ENCODE peak calls at places on chromosomes 16 and 17, in ten cellular contexts. One of them, this sample, is unnamed.

GRCh38 chr17:68011199-68011665 is 15.0 kb upstream of the C17orf58 start:
- DNase-seq in pancreas: peak
- DNase-seq in lung: peak
- DNase-seq in thyroid gland: peak
- DNase-seq in heart right ventricle: peak
- DNase-seq in uterus: peak
- DNase-seq in transverse colon: peak
- DNase-seq in left ventricle myocardium inferior: peak
- DNase-seq in colonic mucosa: peak
- DNase-seq in naive thymus-derived CD4-positive, alpha-beta T cell: peak
- DNase-seq in this sample: peak

GRCh38 chr17:42378597-42379594 is 9.3 kb downstream of the STAT3 start:
- DNase-seq in heart right ventricle: no peak
- DNase-seq in left ventricle myocardium inferior: no peak
- DNase-seq in colonic mucosa: no peak
- DNase-seq in uterus: no peak
- DNase-seq in pancreas: no peak
- DNase-seq in lung: no peak
- DNase-seq in transverse colon: peak
- DNase-seq in thyroid gland: no peak
- DNase-seq in naive thymus-derived CD4-positive, alpha-beta T cell: no peak
- DNase-seq in this sample: no peak

GRCh38 chr16:56042416-56042815 is 148.9 kb upstream of the GNAO1 start:
- DNase-seq in pancreas: no peak
- DNase-seq in colonic mucosa: no peak
- DNase-seq in thyroid gland: no peak
- DNase-seq in lung: no peak
- DNase-seq in left ventricle myocardium inferior: no peak
- DNase-seq in naive thymus-derived CD4-positive, alpha-beta T cell: no peak
- DNase-seq in transverse colon: no peak
- DNase-seq in uterus: no peak
- DNase-seq in heart right ventricle: no peak
- DNase-seq in this sample: no peak

GRCh38 chr17:44045493-44045892 is 21.0 kb downstream of the LSM12 start:
- DNase-seq in colonic mucosa: no peak
- DNase-seq in transverse colon: no peak
- DNase-seq in left ventricle myocardium inferior: no peak
- DNase-seq in naive thymus-derived CD4-positive, alpha-beta T cell: no peak
- DNase-seq in lung: no peak
- DNase-seq in heart right ventricle: no peak
- DNase-seq in thyroid gland: no peak
- DNase-seq in uterus: no peak
- DNase-seq in pancreas: no peak
- DNase-seq in this sample: no peak

GRCh38 chr17:54839022-54839806 is 61.4 kb upstream of the TOM1L1 start:
- DNase-seq in thyroid gland: no peak
- DNase-seq in left ventricle myocardium inferior: no peak
- DNase-seq in heart right ventricle: no peak
- DNase-seq in uterus: no peak
- DNase-seq in colonic mucosa: no peak
- DNase-seq in lung: no peak
- DNase-seq in naive thymus-derived CD4-positive, alpha-beta T cell: no peak
- DNase-seq in transverse colon: no peak
- DNase-seq in pancreas: no peak
- DNase-seq in this sample: no peak

GRCh38 chr16:4778050-4778392 is 10.1 kb downstream of the SEPTIN12 start:
- DNase-seq in colonic mucosa: no peak
- DNase-seq in lung: no peak
- DNase-seq in heart right ventricle: no peak
- DNase-seq in naive thymus-derived CD4-positive, alpha-beta T cell: no peak
- DNase-seq in transverse colon: no peak
- DNase-seq in uterus: no peak
- DNase-seq in pancreas: no peak
- DNase-seq in left ventricle myocardium inferior: no peak
- DNase-seq in thyroid gland: no peak
- DNase-seq in this sample: no peak

GRCh38 chr17:45293413-45294211 is 23.2 kb downstream of the MAP3K14 start:
- DNase-seq in colonic mucosa: peak
- DNase-seq in naive thymus-derived CD4-positive, alpha-beta T cell: no peak
- DNase-seq in transverse colon: peak
- DNase-seq in pancreas: peak
- DNase-seq in heart right ventricle: peak
- DNase-seq in left ventricle myocardium inferior: peak
- DNase-seq in uterus: peak
- DNase-seq in lung: peak
- DNase-seq in thyroid gland: peak
- DNase-seq in this sample: peak

GRCh38 chr16:81291117-81291516 is 23.6 kb upstream of the GAN start:
- DNase-seq in thyroid gland: no peak
- DNase-seq in heart right ventricle: no peak
- DNase-seq in colonic mucosa: no peak
- DNase-seq in pancreas: no peak
- DNase-seq in uterus: no peak
- DNase-seq in lung: no peak
- DNase-seq in naive thymus-derived CD4-positive, alpha-beta T cell: no peak
- DNase-seq in transverse colon: no peak
- DNase-seq in left ventricle myocardium inferior: no peak
- DNase-seq in this sample: no peak

GRCh38 chr17:82153745-82154375 is 55.8 kb upstream of the FASN start:
- DNase-seq in naive thymus-derived CD4-positive, alpha-beta T cell: peak
- DNase-seq in heart right ventricle: peak
- DNase-seq in transverse colon: peak
- DNase-seq in lung: peak
- DNase-seq in colonic mucosa: peak
- DNase-seq in thyroid gland: peak
- DNase-seq in uterus: peak
- DNase-seq in pancreas: peak
- DNase-seq in left ventricle myocardium inferior: peak
- DNase-seq in this sample: peak

GRCh38 chr16:21950782-21951521 is 2.2 kb upstream of the UQCRC2 start:
- DNase-seq in pancreas: no peak
- DNase-seq in left ventricle myocardium inferior: no peak
- DNase-seq in transverse colon: no peak
- DNase-seq in colonic mucosa: peak
- DNase-seq in heart right ventricle: no peak
- DNase-seq in naive thymus-derived CD4-positive, alpha-beta T cell: no peak
- DNase-seq in lung: no peak
- DNase-seq in uterus: no peak
- DNase-seq in thyroid gland: no peak
- DNase-seq in this sample: no peak

GRCh38 chr17:44039829-44040635 is 25.3 kb upstream of the TMEM101 start:
- DNase-seq in transverse colon: no peak
- DNase-seq in left ventricle myocardium inferior: no peak
- DNase-seq in pancreas: no peak
- DNase-seq in naive thymus-derived CD4-positive, alpha-beta T cell: no peak
- DNase-seq in lung: no peak
- DNase-seq in heart right ventricle: no peak
- DNase-seq in thyroid gland: no peak
- DNase-seq in uterus: no peak
- DNase-seq in colonic mucosa: no peak
- DNase-seq in this sample: no peak

GRCh38 chr17:64974750-64975317 is 55.6 kb upstream of the LRRC37A3 start:
- DNase-seq in left ventricle myocardium inferior: no peak
- DNase-seq in thyroid gland: no peak
- DNase-seq in transverse colon: no peak
- DNase-seq in uterus: no peak
- DNase-seq in lung: no peak
- DNase-seq in naive thymus-derived CD4-positive, alpha-beta T cell: no peak
- DNase-seq in pancreas: no peak
- DNase-seq in colonic mucosa: no peak
- DNase-seq in heart right ventricle: no peak
- DNase-seq in this sample: no peak

GRCh38 chr17:74646231-74646630 is 22.7 kb upstream of the CD300E start:
- DNase-seq in lung: no peak
- DNase-seq in heart right ventricle: no peak
- DNase-seq in left ventricle myocardium inferior: no peak
- DNase-seq in thyroid gland: no peak
- DNase-seq in naive thymus-derived CD4-positive, alpha-beta T cell: no peak
- DNase-seq in colonic mucosa: no peak
- DNase-seq in transverse colon: no peak
- DNase-seq in uterus: no peak
- DNase-seq in pancreas: no peak
- DNase-seq in this sample: no peak

GRCh38 chr17:39794249-39794970 is 56.7 kb downstream of the GRB7 start:
- DNase-seq in naive thymus-derived CD4-positive, alpha-beta T cell: no peak
- DNase-seq in uterus: no peak
- DNase-seq in transverse colon: peak
- DNase-seq in colonic mucosa: no peak
- DNase-seq in thyroid gland: no peak
- DNase-seq in pancreas: no peak
- DNase-seq in heart right ventricle: no peak
- DNase-seq in left ventricle myocardium inferior: no peak
- DNase-seq in lung: no peak
- DNase-seq in this sample: peak

GRCh38 chr17:304461-304860 is 48.1 kb downstream of the RPH3AL start:
- DNase-seq in colonic mucosa: no peak
- DNase-seq in pancreas: no peak
- DNase-seq in transverse colon: no peak
- DNase-seq in heart right ventricle: no peak
- DNase-seq in left ventricle myocardium inferior: no peak
- DNase-seq in uterus: peak
- DNase-seq in lung: no peak
- DNase-seq in thyroid gland: peak
- DNase-seq in naive thymus-derived CD4-positive, alpha-beta T cell: no peak
- DNase-seq in this sample: no peak

GRCh38 chr17:28860363-28860808 is 5.6 kb downstream of the ERAL1 start:
- DNase-seq in pancreas: no peak
- DNase-seq in colonic mucosa: no peak
- DNase-seq in lung: no peak
- DNase-seq in heart right ventricle: no peak
- DNase-seq in uterus: no peak
- DNase-seq in thyroid gland: no peak
- DNase-seq in left ventricle myocardium inferior: no peak
- DNase-seq in naive thymus-derived CD4-positive, alpha-beta T cell: no peak
- DNase-seq in transverse colon: no peak
- DNase-seq in this sample: no peak

GRCh38 chr17:74028717-74029116 is 174.8 kb upstream of the RPL38 start:
- DNase-seq in naive thymus-derived CD4-positive, alpha-beta T cell: no peak
- DNase-seq in lung: no peak
- DNase-seq in thyroid gland: no peak
- DNase-seq in transverse colon: no peak
- DNase-seq in left ventricle myocardium inferior: no peak
- DNase-seq in pancreas: no peak
- DNase-seq in uterus: no peak
- DNase-seq in colonic mucosa: no peak
- DNase-seq in heart right ventricle: no peak
- DNase-seq in this sample: no peak

GRCh38 chr17:36088559-36089376 is 1.2 kb downstream of the CCL3 start:
- DNase-seq in lung: no peak
- DNase-seq in left ventricle myocardium inferior: no peak
- DNase-seq in pancreas: no peak
- DNase-seq in heart right ventricle: no peak
- DNase-seq in thyroid gland: no peak
- DNase-seq in colonic mucosa: no peak
- DNase-seq in naive thymus-derived CD4-positive, alpha-beta T cell: no peak
- DNase-seq in uterus: no peak
- DNase-seq in transverse colon: no peak
- DNase-seq in this sample: peak

GRCh38 chr17:7079581-7080444 is at the start of gene CLEC10A:
- DNase-seq in transverse colon: no peak
- DNase-seq in lung: no peak
- DNase-seq in colonic mucosa: no peak
- DNase-seq in left ventricle myocardium inferior: no peak
- DNase-seq in thyroid gland: no peak
- DNase-seq in naive thymus-derived CD4-positive, alpha-beta T cell: no peak
- DNase-seq in pancreas: no peak
- DNase-seq in uterus: no peak
- DNase-seq in heart right ventricle: no peak
- DNase-seq in this sample: no peak

GRCh38 chr16:85881436-85881835 is 17.5 kb upstream of the IRF8 start:
- DNase-seq in naive thymus-derived CD4-positive, alpha-beta T cell: no peak
- DNase-seq in thyroid gland: no peak
- DNase-seq in colonic mucosa: no peak
- DNase-seq in uterus: no peak
- DNase-seq in transverse colon: no peak
- DNase-seq in lung: no peak
- DNase-seq in pancreas: no peak
- DNase-seq in left ventricle myocardium inferior: no peak
- DNase-seq in heart right ventricle: no peak
- DNase-seq in this sample: no peak
- H3K27ac ChIP-seq in naive thymus-derived CD4-positive, alpha-beta T cell: no peak
- H3K27ac ChIP-seq in thyroid gland: no peak
- H3K27ac ChIP-seq in colonic mucosa: no peak
- H3K27ac ChIP-seq in uterus: no peak
- H3K27ac ChIP-seq in transverse colon: no peak
- H3K27ac ChIP-seq in lung: no peak
- H3K27ac ChIP-seq in pancreas: no peak
- H3K27ac ChIP-seq in left ventricle myocardium inferior: no peak
- H3K27ac ChIP-seq in heart right ventricle: no peak
- H3K27ac ChIP-seq in this sample: no peak

GRCh38 chr17:17167356-17167755 is 38.8 kb downstream of the PLD6 start:
- DNase-seq in colonic mucosa: no peak
- DNase-seq in naive thymus-derived CD4-positive, alpha-beta T cell: no peak
- DNase-seq in uterus: no peak
- DNase-seq in transverse colon: no peak
- DNase-seq in left ventricle myocardium inferior: no peak
- DNase-seq in thyroid gland: no peak
- DNase-seq in heart right ventricle: no peak
- DNase-seq in lung: no peak
- DNase-seq in pancreas: no peak
- DNase-seq in this sample: no peak
- H3K27ac ChIP-seq in colonic mucosa: no peak
- H3K27ac ChIP-seq in naive thymus-derived CD4-positive, alpha-beta T cell: no peak
- H3K27ac ChIP-seq in uterus: no peak
- H3K27ac ChIP-seq in transverse colon: no peak
- H3K27ac ChIP-seq in left ventricle myocardium inferior: no peak
- H3K27ac ChIP-seq in thyroid gland: no peak
- H3K27ac ChIP-seq in heart right ventricle: no peak
- H3K27ac ChIP-seq in lung: no peak
- H3K27ac ChIP-seq in pancreas: no peak
- H3K27ac ChIP-seq in this sample: no peak

GRCh38 chr16:82788225-82788624 is 161.5 kb downstream of the CDH13 start:
- DNase-seq in lung: no peak
- DNase-seq in uterus: no peak
- DNase-seq in left ventricle myocardium inferior: no peak
- DNase-seq in thyroid gland: no peak
- DNase-seq in heart right ventricle: no peak
- DNase-seq in colonic mucosa: no peak
- DNase-seq in transverse colon: no peak
- DNase-seq in pancreas: no peak
- DNase-seq in naive thymus-derived CD4-positive, alpha-beta T cell: no peak
- DNase-seq in this sample: no peak
- H3K27ac ChIP-seq in lung: no peak
- H3K27ac ChIP-seq in uterus: no peak
- H3K27ac ChIP-seq in left ventricle myocardium inferior: no peak
- H3K27ac ChIP-seq in thyroid gland: no peak
- H3K27ac ChIP-seq in heart right ventricle: no peak
- H3K27ac ChIP-seq in colonic mucosa: no peak
- H3K27ac ChIP-seq in transverse colon: no peak
- H3K27ac ChIP-seq in pancreas: no peak
- H3K27ac ChIP-seq in naive thymus-derived CD4-positive, alpha-beta T cell: no peak
- H3K27ac ChIP-seq in this sample: no peak

DNA sequence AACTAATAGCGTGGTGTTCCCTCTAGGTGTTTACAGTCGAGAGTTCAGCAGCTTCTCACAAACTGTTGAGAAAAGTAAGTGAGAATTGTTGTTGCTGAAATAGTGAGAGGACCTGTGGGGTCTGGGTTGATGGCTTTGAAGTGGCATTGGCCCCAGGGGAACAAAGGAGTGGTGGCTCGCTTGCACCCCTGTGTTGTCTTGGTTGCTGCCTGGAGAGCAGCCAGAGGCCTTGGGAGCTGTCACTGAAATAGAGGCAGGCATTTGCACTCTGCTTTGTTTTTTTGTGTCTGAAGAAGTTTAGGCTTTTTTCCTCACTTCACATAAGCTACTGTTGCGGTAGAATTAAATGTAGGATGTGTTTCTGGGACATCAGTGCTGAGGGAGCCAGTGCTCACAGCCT is 36.8 kb downstream of the PRMT7 start:
- DNase-seq in left ventricle myocardium inferior: no peak
- DNase-seq in colonic mucosa: no peak
- DNase-seq in thyroid gland: peak
- DNase-seq in lung: no peak
- DNase-seq in uterus: no peak
- DNase-seq in naive thymus-derived CD4-positive, alpha-beta T cell: no peak
- DNase-seq in transverse colon: no peak
- DNase-seq in pancreas: no peak
- DNase-seq in heart right ventricle: no peak
- DNase-seq in this sample: no peak
- H3K27ac ChIP-seq in left ventricle myocardium inferior: no peak
- H3K27ac ChIP-seq in colonic mucosa: no peak
- H3K27ac ChIP-seq in thyroid gland: peak
- H3K27ac ChIP-seq in lung: no peak
- H3K27ac ChIP-seq in uterus: no peak
- H3K27ac ChIP-seq in naive thymus-derived CD4-positive, alpha-beta T cell: no peak
- H3K27ac ChIP-seq in transverse colon: no peak
- H3K27ac ChIP-seq in pancreas: no peak
- H3K27ac ChIP-seq in heart right ventricle: no peak
- H3K27ac ChIP-seq in this sample: no peak

This sample was measured in spleen.